ENCODE peak calls at places on chromosomes 11 and 22, in five cellular contexts. X is Peyer's patch, S is mucosa of descending colon, A is cardiac muscle cell, C is esophagus squamous epithelium. N is an unnamed sample.

GRCh38 chr11:70740475-70740825 is 342.1 kb downstream of the CTTN start:
- DNase-seq in X (no peak), S (no peak), A (no peak), C (no peak), N (no peak)

GRCh38 chr11:57641426-57641825 is 8.3 kb downstream of the YPEL4 start:
- DNase-seq in X (no peak), S (no peak), A (peak; percentile 53), C (no peak), N (no peak)

GRCh38 chr11:116317212-116317611 is 455.6 kb downstream of the BUD13 start:
- DNase-seq in X (no peak), S (no peak), A (no peak), C (no peak), N (no peak)

GRCh38 chr11:9982796-9983579 is 311.0 kb downstream of the SBF2 start:
- DNase-seq in X (no peak), S (no peak), A (no peak), C (no peak), N (peak; percentile 38)

GRCh38 chr11:62595124-62595523 is 3.8 kb upstream of the TUT1 start:
- DNase-seq in X (no peak), S (peak; percentile 3), A (no peak), C (no peak), N (no peak)

GRCh38 chr11:121443688-121444275 is 8.3 kb upstream of the SORL1 start:
- DNase-seq in X (no peak), S (no peak), A (no peak), C (no peak), N (no peak)

GRCh38 chr22:44202261-44202789 is 21.6 kb downstream of the PARVG start:
- DNase-seq in X (no peak), S (no peak), A (peak; percentile 21), C (no peak), N (peak; percentile 49)

GRCh38 chr22:29481265-29482000 is 1.4 kb downstream of the NEFH start:
- DNase-seq in X (no peak), S (peak; percentile 1), A (peak; percentile 33), C (no peak), N (no peak)

GRCh38 chr11:108269583-108269982 is 46.7 kb downstream of the ATM start:
- DNase-seq in X (no peak), S (no peak), A (no peak), C (no peak), N (no peak)

GRCh38 chr11:1608363-1608762 is at the start of gene KRTAP5-3:
- DNase-seq in X (no peak), S (no peak), A (no peak), C (no peak), N (no peak)

GRCh38 chr22:38442967-38443674 is 11.9 kb downstream of the KCNJ4 start:
- DNase-seq in X (no peak), S (no peak), A (peak; percentile 53), C (no peak), N (no peak)

GRCh38 chr11:30710216-30710615 is 124.1 kb upstream of the MPPED2 start:
- DNase-seq in X (no peak), S (no peak), A (no peak), C (no peak), N (no peak)

GRCh38 chr11:64360403-64360980 is 1.5 kb downstream of the RPS6KA4 start:
- DNase-seq in X (no peak), S (no peak), A (no peak), C (no peak), N (no peak)
- H3K4me3 ChIP-seq in X (peak overlapping the region; percentile 99), S (no peak overlapping the region), A (no peak overlapping the region), C (peak overlapping the region; percentile 97), N (no peak overlapping the region)

GRCh38 chr11:28526406-28526751 is 418.2 kb downstream of the METTL15 start:
- DNase-seq in X (no peak), S (no peak), A (no peak), C (no peak), N (no peak)
- H3K9me3 ChIP-seq in X (no peaks in the 10 kb centered on the region), S (peaks cover 16% of the 10 kb centered on the region), A (no peaks in the 10 kb centered on the region), C (no peaks in the 10 kb centered on the region), N (peaks cover 25% of the 10 kb centered on the region)

GRCh38 chr11:65131895-65132237 is 2.5 kb downstream of the SYVN1 start:
- DNase-seq in X (no peak), S (no peak), A (no peak), C (no peak), N (no peak)

GRCh38 chr11:65131417-65131776 is 2.9 kb downstream of the SYVN1 start:
- DNase-seq in X (no peak), S (no peak), A (no peak), C (no peak), N (no peak)

GRCh38 chr11:65132988-65133700 is 1.2 kb downstream of the SYVN1 start:
- DNase-seq in X (peak; percentile 97), S (peak; percentile 89), A (no peak), C (no peak), N (no peak)

GRCh38 chr11:65133724-65134123 is 595 bp downstream of the SYVN1 start:
- DNase-seq in X (no peak), S (peak; percentile 54), A (no peak), C (no peak), N (no peak)

DNA sequence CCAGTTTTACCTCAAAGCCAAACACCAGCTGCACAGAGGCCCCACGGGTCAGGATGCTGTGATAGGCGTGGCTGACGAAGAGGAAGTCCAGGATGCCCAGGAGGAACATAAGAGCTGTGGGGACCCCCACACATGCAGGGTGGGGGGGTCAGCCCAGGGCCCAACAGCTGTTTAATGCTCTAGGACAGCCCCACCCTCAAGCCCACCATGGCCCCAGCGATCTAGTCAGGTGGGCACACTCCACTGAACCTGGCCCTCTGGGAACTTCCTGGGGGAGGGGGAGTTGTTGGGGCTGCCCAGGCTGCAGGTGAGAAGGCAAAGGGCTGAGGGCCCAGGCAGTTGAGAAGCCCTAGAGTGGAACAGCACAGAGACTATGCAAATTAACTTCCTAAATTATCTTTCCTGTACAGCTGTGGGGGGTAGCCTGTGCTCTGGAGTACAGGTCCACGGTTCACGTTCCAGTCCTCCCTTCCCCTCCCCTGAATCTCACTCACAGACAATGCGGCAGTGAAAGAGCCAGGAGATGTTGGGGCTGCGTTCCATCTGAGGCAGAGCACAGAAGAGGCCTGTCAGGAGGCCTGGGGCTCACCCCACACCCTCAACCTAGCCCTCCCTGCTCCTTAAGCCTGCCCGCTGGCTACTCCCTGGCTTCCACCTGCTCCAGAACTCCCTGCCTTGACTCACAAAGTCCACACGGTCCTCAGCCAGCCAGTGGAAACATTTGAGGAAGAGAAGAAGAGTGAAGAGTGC is 1.9 kb downstream of the SYVN1 start:
- DNase-seq in X (peak; percentile 82), S (peak; percentile 42), A (no peak), C (no peak), N (no peak)
- H3K4me3 ChIP-seq in X (peak overlapping the region; percentile 96), S (no peak overlapping the region), A (no peak overlapping the region), C (peak overlapping the region; percentile 72), N (no peak overlapping the region)

GRCh38 chr22:48505891-48506290 is 1321.8 kb downstream of the BRD1 start:
- DNase-seq in X (no peak), S (no peak), A (no peak), C (no peak), N (no peak)
- H3K9me3 ChIP-seq in X (no peaks in the 10 kb centered on the region), S (no peaks in the 10 kb centered on the region), A (no peaks in the 10 kb centered on the region), C (no peaks in the 10 kb centered on the region), N (no peaks in the 10 kb centered on the region)

DNA sequence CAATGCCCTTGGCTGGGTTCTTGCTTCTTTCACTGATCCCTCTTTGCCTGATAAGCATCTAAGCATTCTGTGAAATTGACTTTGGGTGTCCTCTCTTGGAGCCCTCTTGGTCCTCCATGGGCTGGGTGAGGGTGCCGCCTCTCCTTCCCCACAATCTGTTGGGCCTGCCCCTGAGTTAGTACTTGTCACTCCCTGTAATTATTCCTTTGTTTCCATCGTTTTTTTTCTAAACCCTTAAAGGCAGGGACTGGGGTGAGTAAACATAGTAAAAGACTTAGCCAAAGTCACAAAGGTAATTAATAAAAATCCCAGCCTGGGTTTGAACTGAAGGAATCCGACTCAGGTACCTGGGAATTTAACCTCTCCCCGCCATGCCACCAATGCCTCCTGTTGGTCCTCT is 188.1 kb downstream of the MYO18B start:
- DNase-seq in X (no peak), S (no peak), A (no peak), C (no peak), N (no peak)
- H3K4me3 ChIP-seq in X (no peak overlapping the region), S (no peak overlapping the region), A (no peak overlapping the region), C (no peak overlapping the region), N (no peak overlapping the region)

N was measured in MG63.